ENCODE peak calls at places on chromosomes 12 and 14, in four cellular contexts. T is K562, Q is HCT116, C is HepG2. K is an unnamed sample. For H3K4me1, the result is how much of the 10 kb centered on the place peaks cover.

GRCh38 chr14:62602712-62603111 is 442.5 kb downstream of the KCNH5 start:
- DNase-seq in T (no peak), Q (no peak), C (no peak), K (no peak)

GRCh38 chr14:65937804-65938316 is 525.3 kb downstream of the FUT8 start:
- DNase-seq in T (no peak), Q (no peak), C (no peak), K (no peak)

GRCh38 chr14:76309572-76310551 is 66.1 kb upstream of the ESRRB start:
- DNase-seq in T (no peak), Q (no peak), C (no peak), K (no peak)

GRCh38 chr12:73935817-73936216 is 601.8 kb upstream of the ATXN7L3B start:
- DNase-seq in T (no peak), Q (peak), C (no peak), K (no peak)

GRCh38 chr12:74415633-74416032 is 122.0 kb upstream of the ATXN7L3B start:
- DNase-seq in T (peak), Q (peak), C (peak), K (no peak)

GRCh38 chr12:120093592-120094355 is 22.8 kb downstream of the RAB35 start:
- DNase-seq in T (peak), Q (no peak), C (no peak), K (no peak)

GRCh38 chr14:101358726-101359125 is 202.6 kb upstream of the DIO3 start:
- DNase-seq in T (no peak), Q (no peak), C (no peak), K (no peak)

GRCh38 chr14:81565441-81566290 is 32.0 kb upstream of the SEL1L start:
- DNase-seq in T (peak), Q (peak), C (peak), K (no peak)

GRCh38 chr12:43805149-43805856 is 814 bp downstream of the TWF1 start:
- DNase-seq in T (peak), Q (no peak), C (peak), K (no peak)

GRCh38 chr14:101201535-101202125 is 298.1 kb upstream of the RTL1 start:
- DNase-seq in T (no peak), Q (no peak), C (no peak), K (no peak)

GRCh38 chr12:31007636-31008175 is 66.0 kb upstream of the DDX11 start:
- DNase-seq in T (no peak), Q (no peak), C (no peak), K (no peak)

GRCh38 chr12:26768611-26769603 is 64.1 kb downstream of the ITPR2 start:
- DNase-seq in T (no peak), Q (no peak), C (peak), K (no peak)
- H3K4me1 ChIP-seq in T (under half), Q (under half), C (half or more), K (under half)

DNA sequence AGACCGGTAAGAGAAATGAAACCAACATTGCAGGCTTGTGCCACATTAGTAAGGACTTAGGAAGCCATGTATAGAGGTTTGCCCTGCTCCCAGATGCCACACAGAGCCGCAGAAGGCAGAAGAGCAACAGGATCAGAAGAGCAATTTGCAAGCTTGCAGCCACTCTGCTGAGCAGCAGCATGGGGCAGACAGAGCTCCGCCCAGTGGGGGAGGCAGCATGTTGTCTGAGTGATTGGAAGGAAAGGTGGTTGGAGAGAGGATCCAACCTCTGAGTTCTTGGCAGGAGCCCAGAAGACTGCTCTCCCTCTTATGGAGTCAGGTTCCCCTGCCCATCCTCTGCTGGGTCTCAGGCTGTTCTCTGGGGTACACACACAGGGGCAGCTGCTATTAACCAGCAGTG is 2.3 kb upstream of the KRT6A start:
- DNase-seq in T (peak), Q (peak), C (no peak), K (no peak)
- TF ChIP-seq ATF3 in T (no peak), Q (no peak), C (no peak), K (no peak)

GRCh38 chr12:95205685-95206084 is 11.6 kb downstream of the FGD6 start:
- DNase-seq in T (no peak), Q (no peak), C (no peak), K (no peak)

GRCh38 chr12:95205016-95205415 is 12.3 kb downstream of the FGD6 start:
- DNase-seq in T (no peak), Q (no peak), C (no peak), K (no peak)

GRCh38 chr12:95203477-95203843 is 13.8 kb downstream of the FGD6 start:
- DNase-seq in T (no peak), Q (no peak), C (no peak), K (no peak)

GRCh38 chr12:95202691-95203476 is 14.4 kb downstream of the FGD6 start:
- DNase-seq in T (no peak), Q (no peak), C (no peak), K (no peak)

GRCh38 chr12:95204141-95204866 is 13.0 kb downstream of the FGD6 start:
- DNase-seq in T (peak), Q (peak), C (no peak), K (peak)
- H3K4me1 ChIP-seq in T (half or more), Q (half or more), C (under half), K (under half)

GRCh38 chr12:51339750-51340149 is 6.7 kb downstream of the CELA1 start:
- DNase-seq in T (no peak), Q (no peak), C (no peak), K (no peak)

GRCh38 chr12:51334774-51335173 is 10.8 kb upstream of the BIN2 start:
- DNase-seq in T (no peak), Q (no peak), C (no peak), K (no peak)

GRCh38 chr12:51341259-51342007 is 5.0 kb downstream of the CELA1 start:
- DNase-seq in T (peak), Q (peak), C (peak), K (no peak)

GRCh38 chr12:51333536-51333935 is 9.6 kb upstream of the BIN2 start:
- DNase-seq in T (no peak), Q (no peak), C (no peak), K (no peak)

GRCh38 chr12:51335931-51336330 is 10.5 kb downstream of the CELA1 start:
- DNase-seq in T (no peak), Q (no peak), C (no peak), K (no peak)
- TF ChIP-seq ATF3 in T (no peak), Q (no peak), C (no peak), K (no peak)

GRCh38 chr12:103812789-103813188 is 28.2 kb downstream of the NT5DC3 start:
- DNase-seq in T (no peak), Q (no peak), C (no peak), K (no peak)
- H3K4me1 ChIP-seq in T (under half), Q (under half), C (under half), K (under half)

GRCh38 chr14:94906991-94907587 is 137.2 kb upstream of the GSC start:
- DNase-seq in T (no peak), Q (no peak), C (no peak), K (no peak)
- TF ChIP-seq ATF3 in T (no peak), Q (no peak), C (no peak), K (no peak)

DNA sequence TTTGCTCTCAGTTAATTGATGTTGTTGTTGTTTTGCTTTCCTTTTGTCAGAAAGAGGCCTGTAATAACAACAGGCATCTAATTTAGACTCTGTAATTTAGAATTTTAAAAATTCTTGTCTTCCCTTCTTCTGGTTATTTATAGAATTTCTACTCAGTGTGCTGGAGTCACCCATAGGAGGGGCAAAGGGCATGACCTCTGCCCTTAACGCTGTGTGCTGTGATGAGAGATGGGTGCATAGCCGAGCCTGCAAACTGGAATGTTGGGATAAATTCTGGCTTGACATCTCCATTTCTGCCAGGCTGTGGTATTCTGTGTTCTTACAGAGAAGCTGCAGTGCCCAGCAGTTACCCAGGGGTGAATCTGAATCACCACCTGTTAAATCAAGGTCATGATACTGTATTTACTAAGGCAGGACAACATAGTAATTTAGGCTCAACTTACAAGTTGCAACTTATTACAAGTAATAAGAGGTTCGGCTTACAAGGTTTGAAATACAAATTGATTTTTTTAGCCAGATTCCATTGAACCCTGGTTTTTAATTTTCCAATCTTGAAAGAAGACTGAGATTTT is 53.3 kb downstream of the TRAF3 start:
- DNase-seq in T (no peak), Q (no peak), C (no peak), K (no peak)
- H3K4me1 ChIP-seq in T (under half), Q (under half), C (under half), K (under half)

K was measured in H1.